ENCODE peak calls at places on chromosomes 4 and X, in six cellular contexts. F is CD4-positive, alpha-beta T cell; O is colonic mucosa; W is PC-3; I is heart right ventricle; M is GM10248. L is an unnamed sample.

GRCh38 chrX:150844016-150844415 is 54.5 kb downstream of the CD99L2 start:
- DNase-seq in F (no peak), O (no peak), W (peak; percentile 47), I (no peak), M (no peak), L (no peak)

GRCh38 chrX:123696334-123696733 is 36.5 kb downstream of the THOC2 start:
- DNase-seq in F (no peak), O (no peak), W (peak; percentile 60), I (no peak), M (no peak), L (no peak)

GRCh38 chr4:62431513-62431912 is 1231.4 kb downstream of the ADGRL3 start:
- DNase-seq in F (no peak), O (no peak), W (no peak), I (no peak), M (no peak), L (no peak)

GRCh38 chr4:98939892-98940298 is 11.0 kb upstream of the EIF4E start:
- DNase-seq in F (no peak), O (no peak), W (peak; percentile 83), I (no peak), M (peak; percentile 21), L (no peak)

GRCh38 chrX:150683112-150683511 is 10.1 kb upstream of the MTMR1 start:
- DNase-seq in F (no peak), O (no peak), W (no peak), I (no peak), M (no peak), L (no peak)

GRCh38 chr4:4521767-4522166 is 20.1 kb downstream of the STX18 start:
- DNase-seq in F (no peak), O (no peak), W (no peak), I (no peak), M (no peak), L (no peak)

GRCh38 chr4:47877204-47877603 is 37.2 kb downstream of the NFXL1 start:
- DNase-seq in F (no peak), O (no peak), W (no peak), I (no peak), M (no peak), L (no peak)

GRCh38 chr4:167176723-167177367 is 57.4 kb downstream of the SPOCK3 start:
- DNase-seq in F (no peak), O (no peak), W (no peak), I (no peak), M (no peak), L (no peak)

GRCh38 chr4:26533685-26534084 is 43.4 kb upstream of the CCKAR start:
- DNase-seq in F (no peak), O (no peak), W (no peak), I (no peak), M (no peak), L (no peak)

GRCh38 chr4:16056681-16057400 is 27.0 kb downstream of the PROM1 start:
- DNase-seq in F (no peak), O (no peak), W (peak; percentile 5), I (no peak), M (no peak), L (no peak)

DNA sequence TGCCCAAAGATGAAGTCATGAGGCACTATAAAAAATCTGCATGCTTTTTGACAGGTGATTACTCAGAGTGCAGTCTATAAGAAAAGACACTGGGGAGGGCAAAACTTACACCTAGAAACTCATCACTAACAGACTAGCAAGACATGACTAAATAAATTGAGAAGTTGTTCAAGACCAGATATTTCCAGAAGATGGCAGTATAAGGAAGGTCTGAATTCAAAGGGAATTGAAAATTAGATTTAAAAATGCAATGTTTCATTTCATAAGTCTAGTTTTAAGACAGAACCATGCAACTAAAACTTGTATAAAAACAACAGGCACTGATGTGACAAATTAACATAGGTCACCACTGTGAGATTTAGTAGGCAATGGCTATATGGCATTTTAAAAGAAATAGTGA is 232.5 kb upstream of the POF1B start:
- DNase-seq in F (no peak), O (no peak), W (peak; percentile 42), I (no peak), M (peak; percentile 3), L (no peak)
- TF ChIP-seq CTCF in F (no peak), O (no peak), W (peak; percentile 59), I (peak; percentile 40), M (peak; percentile 33), L (peak; percentile 83)

DNA sequence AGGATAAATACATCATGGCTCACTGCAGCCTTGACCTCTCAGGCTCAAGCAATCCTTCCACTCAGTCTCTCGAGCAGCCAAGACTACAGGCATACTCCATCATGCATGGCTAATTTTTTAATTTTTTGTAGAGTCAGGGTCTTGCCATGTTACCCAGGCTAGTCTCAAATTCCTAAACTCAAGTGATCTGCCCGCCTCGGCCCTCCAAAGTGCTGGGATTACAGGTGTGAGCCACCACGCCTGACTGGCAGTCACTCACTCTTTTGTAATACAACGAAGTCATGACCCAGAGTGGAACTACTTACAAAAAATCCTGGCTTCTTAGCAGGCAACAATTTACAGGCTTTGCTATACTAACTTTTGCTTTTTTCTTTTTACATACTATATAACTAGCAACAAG is 100.7 kb upstream of the MAP3K15 start:
- DNase-seq in F (no peak), O (no peak), W (no peak), I (no peak), M (no peak), L (no peak)
- TF ChIP-seq CTCF in F (no peak), O (no peak), W (no peak), I (no peak), M (no peak), L (no peak)

DNA sequence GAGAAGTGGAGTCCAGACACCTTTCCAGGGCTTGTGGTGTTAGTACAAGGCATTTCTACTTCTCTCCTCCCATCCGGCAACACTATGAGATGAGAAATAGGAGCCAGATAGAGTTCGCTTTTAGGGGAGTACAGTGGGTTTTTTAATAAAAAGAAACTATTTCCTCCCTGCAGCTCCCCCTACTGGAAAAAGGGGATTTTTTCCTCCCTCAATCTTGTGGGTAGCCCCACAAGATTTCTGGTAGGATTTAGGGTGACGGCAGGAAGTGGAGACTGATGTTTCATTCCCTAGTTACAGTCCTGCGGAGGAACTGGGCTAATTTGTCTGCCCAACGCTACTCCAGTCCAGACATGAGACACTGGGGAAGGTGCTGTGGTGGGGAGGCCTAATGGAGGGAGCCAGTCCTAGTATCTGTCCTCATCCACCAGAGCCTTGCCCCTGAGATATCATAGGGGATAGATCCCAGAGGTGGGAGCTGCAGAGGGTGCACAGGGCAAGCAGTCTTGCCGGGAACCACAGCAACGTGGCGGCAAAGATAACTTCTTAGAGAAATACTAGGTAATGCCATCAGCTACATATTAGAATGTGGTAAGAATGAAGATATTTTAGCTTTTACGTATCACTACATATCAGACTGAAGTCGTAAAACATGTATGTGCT is 45.6 kb upstream of the PRKG2 start:
- DNase-seq in F (no peak), O (no peak), W (peak; percentile 32), I (no peak), M (no peak), L (no peak)
- TF ChIP-seq CTCF in F (no peak), O (no peak), W (peak; percentile 66), I (no peak), M (peak; percentile 4), L (peak; percentile 54)

DNA sequence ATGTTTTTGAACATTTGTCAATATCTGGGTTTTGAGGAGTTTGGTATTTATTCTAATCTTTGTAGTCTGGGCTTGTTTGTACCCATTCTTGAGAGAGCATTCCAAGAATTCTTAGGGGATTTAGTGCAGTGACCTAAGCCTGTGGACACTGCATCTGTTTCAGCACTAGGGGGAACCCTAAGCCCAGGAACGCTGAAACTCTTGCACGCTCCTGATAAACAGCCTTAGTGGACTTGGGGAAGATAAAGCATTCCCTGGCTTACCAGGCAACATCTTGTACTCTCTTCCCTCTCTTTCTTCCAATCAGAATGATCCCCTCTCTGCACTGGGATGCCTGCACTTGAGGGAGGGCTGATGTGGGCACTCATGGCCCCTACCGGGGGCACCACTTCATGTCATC is 654.9 kb upstream of the HTR2C start:
- DNase-seq in F (no peak), O (peak; percentile 29), W (peak; percentile 44), I (no peak), M (no peak), L (no peak)
- TF ChIP-seq CTCF in F (no peak), O (peak; percentile 54), W (peak; percentile 62), I (peak; percentile 57), M (peak; percentile 6), L (peak; percentile 81)

DNA sequence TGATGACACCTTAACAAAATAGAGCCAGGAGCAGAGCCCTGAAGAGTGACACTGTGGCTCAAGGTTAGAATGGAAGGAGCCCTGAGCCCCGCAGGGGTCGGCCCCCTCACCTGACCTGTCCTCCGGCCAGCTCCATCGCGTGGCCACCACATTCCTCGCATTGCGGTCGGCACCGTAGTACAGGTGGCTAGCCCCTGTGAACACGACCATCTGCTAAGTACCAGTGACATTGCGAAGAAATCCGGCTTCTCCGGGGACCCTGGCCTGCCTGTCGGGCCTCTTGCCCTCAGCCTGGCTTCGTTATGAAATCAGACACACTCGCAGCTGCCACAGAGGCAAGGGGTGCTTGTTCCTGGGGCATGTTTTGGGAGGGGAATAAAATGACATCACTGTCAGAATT is 179.0 kb downstream of the AFAP1 start:
- DNase-seq in F (no peak), O (no peak), W (no peak), I (no peak), M (no peak), L (peak; percentile 65)
- TF ChIP-seq CTCF in F (no peak), O (no peak), W (no peak), I (no peak), M (no peak), L (no peak)

DNA sequence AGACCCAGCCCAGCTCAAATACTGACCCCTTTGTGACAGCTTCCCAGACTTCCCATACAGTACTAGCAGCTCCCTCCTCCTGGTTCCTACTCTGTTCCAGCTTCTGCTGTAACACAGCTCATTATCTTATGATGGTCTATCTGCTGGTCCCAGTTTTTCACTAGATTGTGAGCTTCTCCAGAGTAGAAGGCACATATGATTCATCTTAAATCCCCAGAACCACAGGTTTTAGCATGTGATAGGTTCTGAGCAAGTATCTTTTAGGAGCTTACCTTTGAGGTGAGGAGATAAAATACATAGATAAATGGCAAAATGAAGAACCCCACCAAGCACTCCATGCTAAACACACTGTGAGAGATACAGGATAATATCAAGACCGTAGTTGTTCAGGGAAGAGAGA is 27.6 kb upstream of the ANXA3 start:
- DNase-seq in F (no peak), O (no peak), W (no peak), I (no peak), M (no peak), L (no peak)
- TF ChIP-seq CTCF in F (no peak), O (no peak), W (no peak), I (no peak), M (no peak), L (no peak)

GRCh38 chr4:41178372-41179085 is 35.8 kb downstream of the APBB2 start:
- DNase-seq in F (no peak), O (no peak), W (peak; percentile 80), I (no peak), M (no peak), L (no peak)

GRCh38 chr4:41176357-41176756 is 38.0 kb downstream of the APBB2 start:
- DNase-seq in F (no peak), O (no peak), W (peak; percentile 36), I (no peak), M (no peak), L (no peak)

GRCh38 chr4:41174444-41174843 is 39.9 kb downstream of the APBB2 start:
- DNase-seq in F (no peak), O (no peak), W (no peak), I (no peak), M (no peak), L (no peak)

GRCh38 chr4:41179086-41179374 is 35.3 kb downstream of the APBB2 start:
- DNase-seq in F (no peak), O (no peak), W (no peak), I (no peak), M (no peak), L (no peak)

DNA sequence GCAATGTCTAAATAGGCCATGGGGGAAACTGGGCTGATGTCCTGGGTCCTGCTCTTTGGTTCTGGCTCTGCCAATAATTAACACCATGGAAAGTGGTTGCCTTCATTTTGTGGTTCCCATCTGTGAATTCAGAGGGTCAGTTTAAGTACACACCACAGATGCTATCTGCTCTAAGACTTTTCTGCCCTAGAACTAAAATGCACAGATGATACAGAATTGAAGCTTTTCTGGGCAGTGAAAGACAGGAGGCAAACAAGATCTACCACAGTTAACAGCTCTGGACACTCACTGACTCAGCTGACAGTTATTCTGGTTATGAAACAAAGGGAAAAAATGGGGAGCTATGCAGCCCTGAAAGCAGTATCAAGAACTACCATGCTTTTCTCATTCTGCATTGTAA is 37.3 kb downstream of the APBB2 start:
- DNase-seq in F (no peak), O (no peak), W (peak; percentile 61), I (no peak), M (no peak), L (no peak)
- TF ChIP-seq CTCF in F (no peak), O (no peak), W (peak; percentile 18), I (peak; percentile 13), M (no peak), L (peak; percentile 65)

L was measured in chondrocyte.